ENCODE peak calls at places on chromosomes 5 and 9, in seven cellular contexts. One of them, this sample, is unnamed.

GRCh38 chr5:127434588-127434987 is 82.9 kb upstream of the PRRC1 start:
- DNase-seq in HepG2: no peak
- DNase-seq in heart left ventricle: no peak
- DNase-seq in IMR-90: no peak
- DNase-seq in Peyer's patch: no peak
- DNase-seq in right lobe of liver: no peak
- DNase-seq in tibial nerve: no peak
- DNase-seq in this sample: no peak

GRCh38 chr5:1322036-1322903 is 22.6 kb downstream of the CLPTM1L start:
- DNase-seq in HepG2: no peak
- DNase-seq in heart left ventricle: peak; percentile 16
- DNase-seq in IMR-90: no peak
- DNase-seq in Peyer's patch: peak; percentile 37
- DNase-seq in right lobe of liver: no peak
- DNase-seq in tibial nerve: no peak
- DNase-seq in this sample: no peak

GRCh38 chr9:20209421-20210340 is 412.6 kb downstream of the MLLT3 start:
- DNase-seq in HepG2: no peak
- DNase-seq in heart left ventricle: no peak
- DNase-seq in IMR-90: no peak
- DNase-seq in Peyer's patch: no peak
- DNase-seq in right lobe of liver: no peak
- DNase-seq in tibial nerve: no peak
- DNase-seq in this sample: no peak

GRCh38 chr5:77066823-77067442 is 20.2 kb downstream of the ZBED3 start:
- DNase-seq in HepG2: no peak
- DNase-seq in heart left ventricle: peak; percentile 32
- DNase-seq in IMR-90: peak; percentile 91
- DNase-seq in Peyer's patch: no peak
- DNase-seq in right lobe of liver: no peak
- DNase-seq in tibial nerve: no peak
- DNase-seq in this sample: no peak

GRCh38 chr5:136269978-136270377 is 77.0 kb upstream of the SMIM32 start:
- DNase-seq in HepG2: no peak
- DNase-seq in heart left ventricle: no peak
- DNase-seq in IMR-90: no peak
- DNase-seq in Peyer's patch: no peak
- DNase-seq in right lobe of liver: no peak
- DNase-seq in tibial nerve: no peak
- DNase-seq in this sample: no peak

GRCh38 chr5:74143724-74144330 is 496.7 kb downstream of the ENC1 start:
- DNase-seq in HepG2: no peak
- DNase-seq in heart left ventricle: peak; percentile 33
- DNase-seq in IMR-90: no peak
- DNase-seq in Peyer's patch: no peak
- DNase-seq in right lobe of liver: no peak
- DNase-seq in tibial nerve: no peak
- DNase-seq in this sample: no peak

GRCh38 chr9:130166399-130166798 is 5.8 kb upstream of the NCS1 start:
- DNase-seq in HepG2: no peak
- DNase-seq in heart left ventricle: no peak
- DNase-seq in IMR-90: no peak
- DNase-seq in Peyer's patch: no peak
- DNase-seq in right lobe of liver: no peak
- DNase-seq in tibial nerve: no peak
- DNase-seq in this sample: no peak

GRCh38 chr5:139847790-139848507 is 52.3 kb downstream of the PSD2 start:
- DNase-seq in HepG2: no peak
- DNase-seq in heart left ventricle: peak; percentile 61
- DNase-seq in IMR-90: no peak
- DNase-seq in Peyer's patch: peak; percentile 85
- DNase-seq in right lobe of liver: peak; percentile 59
- DNase-seq in tibial nerve: no peak
- DNase-seq in this sample: peak; percentile 95

GRCh38 chr5:173103411-173103810 is 40.9 kb upstream of the BNIP1 start:
- DNase-seq in HepG2: no peak
- DNase-seq in heart left ventricle: no peak
- DNase-seq in IMR-90: no peak
- DNase-seq in Peyer's patch: no peak
- DNase-seq in right lobe of liver: no peak
- DNase-seq in tibial nerve: no peak
- DNase-seq in this sample: no peak

GRCh38 chr5:10831416-10831815 is 70.4 kb upstream of the DAP start:
- DNase-seq in HepG2: no peak
- DNase-seq in heart left ventricle: no peak
- DNase-seq in IMR-90: peak; percentile 95
- DNase-seq in Peyer's patch: no peak
- DNase-seq in right lobe of liver: no peak
- DNase-seq in tibial nerve: no peak
- DNase-seq in this sample: no peak

GRCh38 chr9:132914924-132915323 is 29.5 kb downstream of the TSC1 start:
- DNase-seq in HepG2: no peak
- DNase-seq in heart left ventricle: no peak
- DNase-seq in IMR-90: no peak
- DNase-seq in Peyer's patch: no peak
- DNase-seq in right lobe of liver: no peak
- DNase-seq in tibial nerve: no peak
- DNase-seq in this sample: no peak

GRCh38 chr9:14243514-14244042 is 70.4 kb downstream of the NFIB start:
- DNase-seq in HepG2: no peak
- DNase-seq in heart left ventricle: no peak
- DNase-seq in IMR-90: peak; percentile 12
- DNase-seq in Peyer's patch: no peak
- DNase-seq in right lobe of liver: no peak
- DNase-seq in tibial nerve: no peak
- DNase-seq in this sample: no peak

GRCh38 chr9:103798620-103799019 is 295.5 kb upstream of the SMC2 start:
- DNase-seq in HepG2: peak; percentile 1
- DNase-seq in heart left ventricle: no peak
- DNase-seq in IMR-90: no peak
- DNase-seq in Peyer's patch: no peak
- DNase-seq in right lobe of liver: no peak
- DNase-seq in tibial nerve: no peak
- DNase-seq in this sample: no peak

GRCh38 chr9:106420511-106420944 is 442.4 kb upstream of the ZNF462 start:
- DNase-seq in HepG2: no peak
- DNase-seq in heart left ventricle: no peak
- DNase-seq in IMR-90: no peak
- DNase-seq in Peyer's patch: no peak
- DNase-seq in right lobe of liver: no peak
- DNase-seq in tibial nerve: no peak
- DNase-seq in this sample: no peak

GRCh38 chr5:32069396-32069795 is 104.7 kb downstream of the GOLPH3 start:
- DNase-seq in HepG2: no peak
- DNase-seq in heart left ventricle: no peak
- DNase-seq in IMR-90: no peak
- DNase-seq in Peyer's patch: no peak
- DNase-seq in right lobe of liver: no peak
- DNase-seq in tibial nerve: no peak
- DNase-seq in this sample: no peak

DNA sequence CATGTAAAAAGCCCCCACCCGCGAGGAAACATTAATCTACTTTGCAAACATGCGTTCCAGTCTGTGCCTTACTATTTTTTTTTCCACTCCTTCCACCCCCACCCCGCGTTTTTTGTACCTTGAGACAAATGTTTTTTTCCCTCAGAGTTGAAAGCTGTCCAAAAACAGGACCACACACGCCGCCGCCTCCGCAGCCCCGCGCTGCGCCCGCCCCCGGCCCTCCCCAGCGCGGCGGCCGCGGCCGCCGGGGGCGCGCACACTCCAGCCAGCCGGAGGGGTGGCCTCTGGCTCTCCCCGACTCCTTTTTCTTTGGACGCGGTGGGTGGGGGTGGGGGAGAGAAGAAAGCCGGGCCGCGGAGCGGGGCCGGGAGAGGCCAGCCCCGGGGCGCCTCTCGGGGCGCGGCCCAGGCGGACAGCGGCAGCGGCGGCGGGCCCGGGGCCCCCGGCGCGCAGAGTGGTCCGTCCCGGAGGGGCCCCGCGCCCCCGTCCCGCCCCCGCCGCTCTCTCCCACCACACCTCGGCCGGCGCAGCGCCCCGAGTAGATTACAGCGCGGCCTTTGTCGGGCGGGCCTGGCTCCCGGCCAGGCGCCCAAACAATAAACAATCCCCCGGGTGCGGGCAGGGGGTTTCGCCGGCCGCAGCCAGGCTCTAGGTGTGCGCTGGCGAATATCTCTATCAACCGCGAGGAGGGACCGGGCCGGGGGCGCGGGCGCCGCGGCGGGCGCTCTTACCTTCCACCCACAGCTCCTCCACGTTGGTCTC is 10.9 kb downstream of the PTCH1 start:
- DNase-seq in HepG2: peak; percentile 70
- DNase-seq in heart left ventricle: peak; percentile 59
- DNase-seq in IMR-90: peak; percentile 63
- DNase-seq in Peyer's patch: peak; percentile 59
- DNase-seq in right lobe of liver: peak; percentile 43
- DNase-seq in tibial nerve: no peak
- DNase-seq in this sample: no peak
- TF ChIP-seq POLR2A in HepG2: no peak
- TF ChIP-seq POLR2A in heart left ventricle: peak; percentile 40
- TF ChIP-seq POLR2A in IMR-90: no peak
- TF ChIP-seq POLR2A in Peyer's patch: no peak
- TF ChIP-seq POLR2A in right lobe of liver: no peak
- TF ChIP-seq POLR2A in tibial nerve: peak; percentile 46
- TF ChIP-seq POLR2A in this sample: no peak

GRCh38 chr9:96423322-96423984 is 5.3 kb upstream of the ZNF367 start:
- DNase-seq in HepG2: no peak
- DNase-seq in heart left ventricle: no peak
- DNase-seq in IMR-90: no peak
- DNase-seq in Peyer's patch: no peak
- DNase-seq in right lobe of liver: no peak
- DNase-seq in tibial nerve: no peak
- DNase-seq in this sample: no peak

GRCh38 chr9:96419691-96419969 is 1.5 kb upstream of the ZNF367 start:
- DNase-seq in HepG2: no peak
- DNase-seq in heart left ventricle: no peak
- DNase-seq in IMR-90: no peak
- DNase-seq in Peyer's patch: no peak
- DNase-seq in right lobe of liver: no peak
- DNase-seq in tibial nerve: no peak
- DNase-seq in this sample: no peak

GRCh38 chr9:96418920-96419690 is 935 bp upstream of the ZNF367 start:
- DNase-seq in HepG2: peak; percentile 73
- DNase-seq in heart left ventricle: peak; percentile 84
- DNase-seq in IMR-90: peak; percentile 13
- DNase-seq in Peyer's patch: peak; percentile 89
- DNase-seq in right lobe of liver: peak; percentile 79
- DNase-seq in tibial nerve: peak; percentile 47
- DNase-seq in this sample: peak; percentile 95

GRCh38 chr9:96418074-96418919 is at the start of gene ZNF367:
- DNase-seq in HepG2: peak; percentile 95
- DNase-seq in heart left ventricle: peak; percentile 99
- DNase-seq in IMR-90: peak; percentile 95
- DNase-seq in Peyer's patch: peak; percentile 99
- DNase-seq in right lobe of liver: peak; percentile 98
- DNase-seq in tibial nerve: peak; percentile 98
- DNase-seq in this sample: peak; percentile 97

DNA sequence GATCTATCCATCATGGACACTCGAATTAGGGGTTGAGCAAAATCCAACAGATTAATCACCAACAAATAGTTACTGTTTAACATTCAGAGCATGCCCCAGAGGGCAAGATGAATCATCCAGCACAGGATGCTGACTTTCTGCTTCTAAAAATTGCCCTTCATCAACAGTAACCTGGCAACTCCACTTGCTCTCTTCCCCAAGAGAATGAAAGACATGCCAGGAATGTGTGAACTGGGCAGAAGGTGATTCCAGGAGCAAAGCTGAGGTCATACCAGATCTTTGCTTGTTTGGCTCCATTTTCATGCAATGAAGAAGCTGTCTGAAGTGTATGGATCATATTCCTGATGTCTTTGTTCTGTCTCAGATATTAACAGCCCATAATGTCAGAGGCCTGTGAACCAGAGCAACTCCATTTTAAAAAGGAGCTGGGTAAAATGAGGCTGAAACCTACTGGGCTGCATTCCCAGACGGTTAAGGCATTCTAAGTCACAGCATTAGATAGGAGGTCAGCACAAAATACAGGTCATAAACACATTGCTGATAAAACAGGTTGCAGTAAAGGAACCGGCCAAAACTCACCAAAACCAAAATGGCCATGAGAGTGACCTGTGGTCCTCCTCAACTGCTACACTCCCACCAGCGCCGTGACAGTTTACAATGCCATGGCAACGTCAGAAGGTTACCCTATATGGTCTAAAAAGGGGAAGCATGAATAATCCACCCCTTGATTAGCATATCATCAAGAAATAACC is 2.5 kb upstream of the ZNF367 start:
- DNase-seq in HepG2: peak; percentile 97
- DNase-seq in heart left ventricle: no peak
- DNase-seq in IMR-90: peak; percentile 89
- DNase-seq in Peyer's patch: peak; percentile 69
- DNase-seq in right lobe of liver: no peak
- DNase-seq in tibial nerve: no peak
- DNase-seq in this sample: no peak
- TF ChIP-seq POLR2A in HepG2: no peak
- TF ChIP-seq POLR2A in heart left ventricle: no peak
- TF ChIP-seq POLR2A in IMR-90: no peak
- TF ChIP-seq POLR2A in Peyer's patch: no peak
- TF ChIP-seq POLR2A in right lobe of liver: no peak
- TF ChIP-seq POLR2A in tibial nerve: no peak
- TF ChIP-seq POLR2A in this sample: no peak

GRCh38 chr5:154850255-154851062 is at the start of gene FAXDC2:
- DNase-seq in HepG2: peak; percentile 78
- DNase-seq in heart left ventricle: peak; percentile 87
- DNase-seq in IMR-90: peak; percentile 88
- DNase-seq in Peyer's patch: peak; percentile 68
- DNase-seq in right lobe of liver: peak; percentile 62
- DNase-seq in tibial nerve: peak; percentile 78
- DNase-seq in this sample: no peak
- TF ChIP-seq POLR2A in HepG2: no peak
- TF ChIP-seq POLR2A in heart left ventricle: peak; percentile 76
- TF ChIP-seq POLR2A in IMR-90: no peak
- TF ChIP-seq POLR2A in Peyer's patch: no peak
- TF ChIP-seq POLR2A in right lobe of liver: no peak
- TF ChIP-seq POLR2A in tibial nerve: peak; percentile 81
- TF ChIP-seq POLR2A in this sample: peak; percentile 46

GRCh38 chr5:151058891-151059611 is 21.8 kb downstream of the TNIP1 start:
- DNase-seq in HepG2: no peak
- DNase-seq in heart left ventricle: peak; percentile 50
- DNase-seq in IMR-90: no peak
- DNase-seq in Peyer's patch: no peak
- DNase-seq in right lobe of liver: no peak
- DNase-seq in tibial nerve: no peak
- DNase-seq in this sample: no peak

GRCh38 chr5:151055336-151055735 is 25.5 kb downstream of the TNIP1 start:
- DNase-seq in HepG2: no peak
- DNase-seq in heart left ventricle: peak; percentile 27
- DNase-seq in IMR-90: no peak
- DNase-seq in Peyer's patch: no peak
- DNase-seq in right lobe of liver: no peak
- DNase-seq in tibial nerve: no peak
- DNase-seq in this sample: no peak

GRCh38 chr5:151060742-151061141 is 20.1 kb downstream of the TNIP1 start:
- DNase-seq in HepG2: no peak
- DNase-seq in heart left ventricle: peak; percentile 57
- DNase-seq in IMR-90: no peak
- DNase-seq in Peyer's patch: no peak
- DNase-seq in right lobe of liver: no peak
- DNase-seq in tibial nerve: no peak
- DNase-seq in this sample: no peak

GRCh38 chr5:151056367-151057306 is 24.2 kb downstream of the TNIP1 start:
- DNase-seq in HepG2: no peak
- DNase-seq in heart left ventricle: peak; percentile 21
- DNase-seq in IMR-90: no peak
- DNase-seq in Peyer's patch: no peak
- DNase-seq in right lobe of liver: no peak
- DNase-seq in tibial nerve: no peak
- DNase-seq in this sample: no peak

GRCh38 chr5:151058301-151058700 is 22.5 kb downstream of the TNIP1 start:
- DNase-seq in HepG2: no peak
- DNase-seq in heart left ventricle: peak; percentile 10
- DNase-seq in IMR-90: no peak
- DNase-seq in Peyer's patch: no peak
- DNase-seq in right lobe of liver: no peak
- DNase-seq in tibial nerve: no peak
- DNase-seq in this sample: no peak
- TF ChIP-seq POLR2A in HepG2: no peak
- TF ChIP-seq POLR2A in heart left ventricle: no peak
- TF ChIP-seq POLR2A in IMR-90: no peak
- TF ChIP-seq POLR2A in Peyer's patch: no peak
- TF ChIP-seq POLR2A in right lobe of liver: no peak
- TF ChIP-seq POLR2A in tibial nerve: no peak
- TF ChIP-seq POLR2A in this sample: no peak

This sample was measured in upper lobe of left lung.